ENCODE peak calls at places on chromosomes 12 and 14, in nine cellular contexts. H, J, M, G, P, Y, N, C and U are unnamed samples.

GRCh38 chr12:93530358-93530757 is 42.1 kb upstream of the SOCS2 start:
- DNase-seq in H (no peak), J (no peak), M (no peak), G (no peak), P (no peak), Y (no peak), N (no peak), C (no peak), U (peak)

GRCh38 chr14:96212896-96213295 is 8.3 kb downstream of the BDKRB2 start:
- DNase-seq in H (no peak), J (no peak), M (no peak), G (no peak), P (no peak), Y (no peak), N (no peak), C (no peak), U (no peak)

GRCh38 chr14:36941783-36942521 is 230.5 kb downstream of the SLC25A21 start:
- DNase-seq in H (peak), J (peak), M (peak), G (peak), P (peak), Y (peak), N (peak), C (peak), U (peak)

GRCh38 chr12:49838973-49839633 is 3.8 kb downstream of the BCDIN3D start:
- DNase-seq in H (no peak), J (no peak), M (no peak), G (no peak), P (no peak), Y (peak), N (no peak), C (no peak), U (peak)

GRCh38 chr12:117832459-117833457 is 136.0 kb downstream of the KSR2 start:
- DNase-seq in H (no peak), J (no peak), M (no peak), G (no peak), P (no peak), Y (peak), N (no peak), C (no peak), U (no peak)

GRCh38 chr12:131273291-131273845 is 319.7 kb downstream of the ADGRD1 start:
- DNase-seq in H (no peak), J (no peak), M (no peak), G (no peak), P (no peak), Y (no peak), N (no peak), C (no peak), U (no peak)

GRCh38 chr12:47902131-47902639 is 2.6 kb downstream of the VDR start:
- DNase-seq in H (no peak), J (no peak), M (no peak), G (no peak), P (no peak), Y (no peak), N (no peak), C (no peak), U (no peak)

GRCh38 chr12:76311796-76312195 is 36.4 kb downstream of the BBS10 start:
- DNase-seq in H (no peak), J (no peak), M (no peak), G (no peak), P (peak), Y (peak), N (no peak), C (no peak), U (no peak)